ENCODE peak calls at places on chromosome 12, in six cellular contexts. F, V, E, T, N and S are unnamed samples.

GRCh38 chr12:51083140-51083833 is at the start of gene CSRNP2:
- DNase-seq in F (peak), V (peak), E (peak), T (peak), N (peak), S (peak)

GRCh38 chr12:100845095-100845494 is 50.5 kb downstream of the ANO4 start:
- DNase-seq in F (no peak), V (no peak), E (no peak), T (peak), N (no peak), S (no peak)

GRCh38 chr12:123126294-123127144 is 24.4 kb downstream of the PITPNM2 start:
- DNase-seq in F (peak), V (no peak), E (no peak), T (peak), N (peak), S (peak)

GRCh38 chr12:5301539-5301938 is 130.4 kb upstream of the NTF3 start:
- DNase-seq in F (no peak), V (no peak), E (no peak), T (no peak), N (no peak), S (no peak)

GRCh38 chr12:3218846-3219632 is 141.9 kb downstream of the TSPAN9 start:
- DNase-seq in F (no peak), V (no peak), E (no peak), T (no peak), N (no peak), S (no peak)

GRCh38 chr12:67772276-67773169 is 124.0 kb downstream of the DYRK2 start:
- DNase-seq in F (no peak), V (no peak), E (peak), T (no peak), N (no peak), S (no peak)

GRCh38 chr12:62757048-62757447 is 177.9 kb downstream of the PPM1H start:
- DNase-seq in F (no peak), V (no peak), E (no peak), T (no peak), N (no peak), S (no peak)

GRCh38 chr12:24109381-24110039 is 160.0 kb upstream of the SOX5 start:
- DNase-seq in F (no peak), V (peak), E (no peak), T (no peak), N (no peak), S (no peak)

GRCh38 chr12:122827258-122827657 is 8.0 kb upstream of the HIP1R start:
- DNase-seq in F (no peak), V (no peak), E (no peak), T (no peak), N (no peak), S (no peak)

GRCh38 chr12:66495709-66496108 is 183.2 kb downstream of the GRIP1 start:
- DNase-seq in F (no peak), V (no peak), E (no peak), T (no peak), N (no peak), S (no peak)

GRCh38 chr12:10466311-10466710 is 13.1 kb upstream of the KLRC1 start:
- DNase-seq in F (no peak), V (no peak), E (no peak), T (no peak), N (no peak), S (no peak)

GRCh38 chr12:68873316-68873715 is 59.7 kb downstream of the CPM start:
- DNase-seq in F (no peak), V (no peak), E (no peak), T (no peak), N (no peak), S (no peak)

GRCh38 chr12:92444763-92445162 is 258.0 kb upstream of the PLEKHG7 start:
- DNase-seq in F (no peak), V (peak), E (no peak), T (no peak), N (no peak), S (no peak)

GRCh38 chr12:27463826-27464554 is 17.5 kb downstream of the SMCO2 start:
- DNase-seq in F (peak), V (no peak), E (no peak), T (no peak), N (no peak), S (peak)

GRCh38 chr12:124884587-124885438 is 21.1 kb upstream of the SCARB1 start:
- DNase-seq in F (no peak), V (peak), E (peak), T (no peak), N (no peak), S (no peak)

GRCh38 chr12:123071401-123072304 is 79.2 kb downstream of the PITPNM2 start:
- DNase-seq in F (no peak), V (no peak), E (no peak), T (no peak), N (no peak), S (no peak)

GRCh38 chr12:1077036-1077803 is 86.2 kb downstream of the ERC1 start:
- DNase-seq in F (no peak), V (no peak), E (no peak), T (no peak), N (no peak), S (no peak)

GRCh38 chr12:131287938-131288797 is 334.5 kb downstream of the ADGRD1 start:
- DNase-seq in F (peak), V (no peak), E (no peak), T (no peak), N (no peak), S (no peak)

GRCh38 chr12:84599539-84599938 is 313.1 kb downstream of the SLC6A15 start:
- DNase-seq in F (no peak), V (no peak), E (no peak), T (peak), N (peak), S (no peak)

GRCh38 chr12:81010641-81011040 is 67.2 kb upstream of the ACSS3 start:
- DNase-seq in F (no peak), V (no peak), E (no peak), T (no peak), N (no peak), S (no peak)

GRCh38 chr12:19223695-19224094 is 94.2 kb downstream of the PLEKHA5 start:
- DNase-seq in F (no peak), V (no peak), E (no peak), T (no peak), N (no peak), S (no peak)

GRCh38 chr12:49762468-49762847 is 21.1 kb downstream of the TMBIM6 start:
- DNase-seq in F (no peak), V (no peak), E (no peak), T (no peak), N (no peak), S (no peak)

GRCh38 chr12:131751335-131751734 is 40.4 kb downstream of the SFSWAP start:
- DNase-seq in F (no peak), V (no peak), E (no peak), T (no peak), N (no peak), S (no peak)

GRCh38 chr12:3803865-3804472 is 51.1 kb upstream of the CRACR2A start:
- DNase-seq in F (peak), V (peak), E (peak), T (peak), N (peak), S (peak)

GRCh38 chr12:72574138-72574537 is 302.0 kb downstream of the TRHDE start:
- DNase-seq in F (no peak), V (no peak), E (no peak), T (no peak), N (no peak), S (no peak)

DNA sequence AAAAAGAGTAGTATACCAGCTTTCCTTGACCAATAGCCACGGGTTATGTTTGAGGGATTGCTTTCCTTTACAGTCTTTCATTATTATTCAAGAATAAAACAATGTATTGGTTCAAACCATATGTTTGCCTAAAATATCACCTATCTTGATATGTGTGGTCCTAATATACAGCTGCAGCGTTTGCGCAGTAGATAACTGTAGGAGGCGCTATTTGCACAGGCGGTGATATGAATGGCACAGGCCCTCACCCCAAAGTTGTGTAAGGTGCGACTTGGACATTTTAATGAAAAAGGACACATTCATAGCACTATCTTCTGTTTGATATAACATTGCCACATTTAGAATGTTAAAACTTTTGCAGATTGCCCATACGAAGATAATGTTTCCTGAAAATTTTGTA is 298.4 kb downstream of the TRHDE start:
- DNase-seq in F (no peak), V (no peak), E (peak), T (peak), N (no peak), S (no peak)
- TF ChIP-seq CTCF in F (peak), V (peak), E (peak), T (peak), N (peak), S (no peak)

GRCh38 chr12:88814789-88815188 is 234.5 kb upstream of the KITLG start:
- DNase-seq in F (no peak), V (no peak), E (no peak), T (no peak), N (no peak), S (no peak)

GRCh38 chr12:88810806-88811205 is 230.5 kb upstream of the KITLG start:
- DNase-seq in F (no peak), V (no peak), E (no peak), T (no peak), N (no peak), S (no peak)

GRCh38 chr12:88812610-88813009 is 232.3 kb upstream of the KITLG start:
- DNase-seq in F (no peak), V (no peak), E (no peak), T (no peak), N (no peak), S (no peak)

GRCh38 chr12:88820012-88820411 is 239.7 kb upstream of the KITLG start:
- DNase-seq in F (no peak), V (no peak), E (no peak), T (no peak), N (no peak), S (no peak)

GRCh38 chr12:88816201-88816600 is 235.9 kb upstream of the KITLG start:
- DNase-seq in F (no peak), V (no peak), E (no peak), T (no peak), N (no peak), S (no peak)
- TF ChIP-seq CTCF in F (no peak), V (no peak), E (no peak), T (no peak), N (no peak), S (no peak)

DNA sequence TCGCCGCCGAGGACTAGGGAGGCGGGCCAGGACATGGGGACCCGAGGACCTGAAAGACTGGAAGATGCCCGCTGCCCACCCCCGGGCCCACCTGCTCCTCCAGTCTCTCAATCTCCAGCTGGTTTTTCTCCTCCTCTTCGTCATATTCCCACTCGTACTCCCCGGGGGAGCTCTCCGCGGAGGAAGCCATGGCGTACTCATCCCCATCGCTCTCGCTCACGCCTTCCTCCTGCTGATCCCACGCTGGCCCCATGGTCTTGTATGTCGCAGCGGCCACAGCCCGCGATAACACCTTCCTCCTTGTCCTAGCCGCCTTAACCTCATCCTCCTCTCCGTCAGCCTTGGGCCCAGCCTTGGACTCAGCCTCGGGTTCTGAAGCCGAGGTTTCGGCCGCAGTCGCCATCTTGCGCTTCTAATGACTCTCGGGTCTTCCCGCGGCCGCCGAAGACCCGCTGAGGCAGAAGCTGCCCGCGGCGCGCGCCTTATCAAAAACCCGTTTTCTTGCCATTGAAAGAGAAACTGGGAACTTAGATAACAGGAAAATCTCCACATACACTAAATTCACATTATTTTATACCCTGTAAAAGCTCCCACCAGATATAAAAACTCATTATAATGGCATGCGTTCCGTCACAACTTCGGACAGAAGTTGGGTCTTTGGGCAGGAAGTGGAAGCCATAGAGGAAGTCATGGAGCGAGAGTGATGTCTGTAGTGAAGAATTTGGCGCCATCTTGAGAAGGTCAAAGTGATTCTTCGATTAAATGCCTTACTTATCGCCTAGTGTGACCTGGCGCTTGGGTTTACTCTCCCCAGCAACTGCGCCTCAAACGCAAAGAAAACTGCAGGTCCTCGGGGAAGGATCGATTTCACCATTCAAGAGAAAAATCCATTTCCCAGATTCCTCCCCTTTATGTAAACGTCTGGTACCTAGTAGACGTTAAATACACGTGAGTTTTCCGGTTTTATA is at the start of gene SART3:
- DNase-seq in F (peak), V (peak), E (peak), T (peak), N (peak), S (peak)
- TF ChIP-seq CTCF in F (no peak), V (no peak), E (no peak), T (no peak), N (no peak), S (no peak)

DNA sequence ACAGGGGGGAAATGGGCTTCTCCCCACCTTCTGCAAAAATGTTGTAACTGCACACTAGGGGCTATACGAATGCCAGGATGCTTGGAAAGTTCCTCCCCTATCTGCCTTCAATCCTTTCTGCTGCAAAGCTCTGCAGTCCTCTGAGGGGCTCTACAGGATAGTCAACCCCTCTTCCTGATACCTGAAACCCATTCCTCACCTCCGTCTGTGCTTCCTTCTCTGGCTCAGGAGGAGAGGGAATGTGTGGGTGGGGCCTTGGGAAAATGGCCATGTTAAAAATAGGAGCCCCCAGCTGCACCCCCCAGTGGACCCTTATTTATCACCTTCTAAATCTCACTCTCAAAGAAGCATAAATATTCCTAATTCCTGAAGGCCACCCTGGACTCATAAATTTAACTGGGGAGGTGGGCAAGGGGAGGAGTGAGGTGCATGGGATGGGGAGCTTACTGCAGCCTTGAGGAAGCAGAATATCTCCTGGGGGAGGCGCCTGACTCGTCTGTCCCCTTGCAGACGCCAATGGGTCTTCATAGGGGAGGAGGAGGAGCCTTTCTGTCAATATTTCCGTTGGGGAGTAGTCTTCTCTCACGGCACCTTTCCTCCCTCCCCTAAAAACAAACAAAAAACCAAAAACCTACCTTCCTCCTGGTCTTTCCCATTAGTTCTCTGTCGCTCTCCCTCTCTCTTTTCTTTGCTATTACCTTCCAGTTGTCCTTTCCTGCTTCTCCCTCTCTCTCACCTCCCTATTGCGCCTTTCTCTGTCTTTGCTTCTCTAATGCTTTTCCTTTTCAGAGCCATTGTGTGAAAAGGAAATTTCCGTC is 6.3 kb downstream of the GPR84 start:
- DNase-seq in F (no peak), V (peak), E (peak), T (no peak), N (no peak), S (no peak)
- TF ChIP-seq CTCF in F (no peak), V (no peak), E (no peak), T (no peak), N (no peak), S (no peak)